ENCODE peak calls at places on chromosome 3, in six cellular contexts. One of them, this sample, is unnamed.

GRCh38 chr3:31567036-31567435 is 34.3 kb downstream of the STT3B start:
- DNase-seq in endodermal cell: peak
- DNase-seq in A549: no peak
- DNase-seq in astrocyte of the spinal cord: no peak
- DNase-seq in pancreas: no peak
- DNase-seq in BJ: no peak
- DNase-seq in this sample: no peak

GRCh38 chr3:68007621-68008226 is 353.3 kb upstream of the SUCLG2 start:
- DNase-seq in endodermal cell: peak
- DNase-seq in A549: no peak
- DNase-seq in astrocyte of the spinal cord: no peak
- DNase-seq in pancreas: peak
- DNase-seq in BJ: no peak
- DNase-seq in this sample: no peak

GRCh38 chr3:128012050-128012449 is 40.2 kb upstream of the SEC61A1 start:
- DNase-seq in endodermal cell: no peak
- DNase-seq in A549: no peak
- DNase-seq in astrocyte of the spinal cord: no peak
- DNase-seq in pancreas: no peak
- DNase-seq in BJ: no peak
- DNase-seq in this sample: no peak

GRCh38 chr3:10198761-10199688 is 34.3 kb downstream of the IRAK2 start:
- DNase-seq in endodermal cell: no peak
- DNase-seq in A549: peak
- DNase-seq in astrocyte of the spinal cord: peak
- DNase-seq in pancreas: no peak
- DNase-seq in BJ: no peak
- DNase-seq in this sample: peak

GRCh38 chr3:110542552-110543164 is 529.0 kb upstream of the NECTIN3 start:
- DNase-seq in endodermal cell: no peak
- DNase-seq in A549: no peak
- DNase-seq in astrocyte of the spinal cord: no peak
- DNase-seq in pancreas: no peak
- DNase-seq in BJ: no peak
- DNase-seq in this sample: no peak

GRCh38 chr3:104102386-104102785 is 1264.3 kb upstream of the ALCAM start:
- DNase-seq in endodermal cell: peak
- DNase-seq in A549: peak
- DNase-seq in astrocyte of the spinal cord: peak
- DNase-seq in pancreas: peak
- DNase-seq in BJ: no peak
- DNase-seq in this sample: peak

GRCh38 chr3:61783993-61784718 is 222.8 kb downstream of the PTPRG start:
- DNase-seq in endodermal cell: peak
- DNase-seq in A549: no peak
- DNase-seq in astrocyte of the spinal cord: peak
- DNase-seq in pancreas: no peak
- DNase-seq in BJ: peak
- DNase-seq in this sample: no peak

GRCh38 chr3:43091481-43091880 is 14.4 kb downstream of the POMGNT2 start:
- DNase-seq in endodermal cell: no peak
- DNase-seq in A549: no peak
- DNase-seq in astrocyte of the spinal cord: no peak
- DNase-seq in pancreas: no peak
- DNase-seq in BJ: no peak
- DNase-seq in this sample: no peak

GRCh38 chr3:48180530-48181253 is 7.5 kb downstream of the CDC25A start:
- DNase-seq in endodermal cell: no peak
- DNase-seq in A549: no peak
- DNase-seq in astrocyte of the spinal cord: no peak
- DNase-seq in pancreas: no peak
- DNase-seq in BJ: no peak
- DNase-seq in this sample: no peak

GRCh38 chr3:65174713-65175112 is 486.9 kb upstream of the ADAMTS9 start:
- DNase-seq in endodermal cell: no peak
- DNase-seq in A549: no peak
- DNase-seq in astrocyte of the spinal cord: no peak
- DNase-seq in pancreas: no peak
- DNase-seq in BJ: no peak
- DNase-seq in this sample: no peak

GRCh38 chr3:133445111-133445510 is 45.3 kb downstream of the BFSP2 start:
- DNase-seq in endodermal cell: no peak
- DNase-seq in A549: no peak
- DNase-seq in astrocyte of the spinal cord: no peak
- DNase-seq in pancreas: no peak
- DNase-seq in BJ: no peak
- DNase-seq in this sample: no peak

GRCh38 chr3:167936010-167936409 is 159.7 kb downstream of the GOLIM4 start:
- DNase-seq in endodermal cell: no peak
- DNase-seq in A549: no peak
- DNase-seq in astrocyte of the spinal cord: no peak
- DNase-seq in pancreas: no peak
- DNase-seq in BJ: no peak
- DNase-seq in this sample: no peak

GRCh38 chr3:132840201-132840700 is 118.0 kb upstream of the NPHP3 start:
- DNase-seq in endodermal cell: no peak
- DNase-seq in A549: no peak
- DNase-seq in astrocyte of the spinal cord: no peak
- DNase-seq in pancreas: no peak
- DNase-seq in BJ: no peak
- DNase-seq in this sample: no peak

GRCh38 chr3:9064853-9065252 is 101.6 kb upstream of the RAD18 start:
- DNase-seq in endodermal cell: no peak
- DNase-seq in A549: no peak
- DNase-seq in astrocyte of the spinal cord: no peak
- DNase-seq in pancreas: no peak
- DNase-seq in BJ: no peak
- DNase-seq in this sample: no peak

GRCh38 chr3:11300970-11301369 is 28.8 kb downstream of the ATG7 start:
- DNase-seq in endodermal cell: no peak
- DNase-seq in A549: no peak
- DNase-seq in astrocyte of the spinal cord: peak
- DNase-seq in pancreas: no peak
- DNase-seq in BJ: no peak
- DNase-seq in this sample: peak

GRCh38 chr3:167451282-167451681 is 22.6 kb downstream of the SERPINI2 start:
- DNase-seq in endodermal cell: no peak
- DNase-seq in A549: no peak
- DNase-seq in astrocyte of the spinal cord: no peak
- DNase-seq in pancreas: no peak
- DNase-seq in BJ: no peak
- DNase-seq in this sample: no peak

GRCh38 chr3:152199069-152199838 is 69.5 kb upstream of the MBNL1 start:
- DNase-seq in endodermal cell: no peak
- DNase-seq in A549: no peak
- DNase-seq in astrocyte of the spinal cord: no peak
- DNase-seq in pancreas: no peak
- DNase-seq in BJ: no peak
- DNase-seq in this sample: no peak

GRCh38 chr3:170482199-170482598 is 63.5 kb downstream of the CLDN11 start:
- DNase-seq in endodermal cell: no peak
- DNase-seq in A549: no peak
- DNase-seq in astrocyte of the spinal cord: no peak
- DNase-seq in pancreas: no peak
- DNase-seq in BJ: no peak
- DNase-seq in this sample: no peak

GRCh38 chr3:45988804-45989203 is 6.8 kb downstream of the FYCO1 start:
- DNase-seq in endodermal cell: no peak
- DNase-seq in A549: no peak
- DNase-seq in astrocyte of the spinal cord: peak
- DNase-seq in pancreas: no peak
- DNase-seq in BJ: peak
- DNase-seq in this sample: no peak

GRCh38 chr3:31941230-31941632 is 39.8 kb downstream of the OSBPL10 start:
- DNase-seq in endodermal cell: no peak
- DNase-seq in A549: no peak
- DNase-seq in astrocyte of the spinal cord: peak
- DNase-seq in pancreas: no peak
- DNase-seq in BJ: no peak
- DNase-seq in this sample: no peak

GRCh38 chr3:107216711-107217110 is 160.5 kb upstream of the CCDC54 start:
- DNase-seq in endodermal cell: no peak
- DNase-seq in A549: no peak
- DNase-seq in astrocyte of the spinal cord: peak
- DNase-seq in pancreas: no peak
- DNase-seq in BJ: peak
- DNase-seq in this sample: no peak

GRCh38 chr3:66302288-66302687 is 81.5 kb downstream of the SLC25A26 start:
- DNase-seq in endodermal cell: no peak
- DNase-seq in A549: no peak
- DNase-seq in astrocyte of the spinal cord: no peak
- DNase-seq in pancreas: no peak
- DNase-seq in BJ: no peak
- DNase-seq in this sample: no peak

GRCh38 chr3:116384717-116385116 is 60.6 kb downstream of the LSAMP start:
- DNase-seq in endodermal cell: no peak
- DNase-seq in A549: no peak
- DNase-seq in astrocyte of the spinal cord: no peak
- DNase-seq in pancreas: no peak
- DNase-seq in BJ: no peak
- DNase-seq in this sample: no peak

GRCh38 chr3:157279237-157279636 is 119.3 kb upstream of the CCNL1 start:
- DNase-seq in endodermal cell: no peak
- DNase-seq in A549: no peak
- DNase-seq in astrocyte of the spinal cord: no peak
- DNase-seq in pancreas: no peak
- DNase-seq in BJ: no peak
- DNase-seq in this sample: no peak

DNA sequence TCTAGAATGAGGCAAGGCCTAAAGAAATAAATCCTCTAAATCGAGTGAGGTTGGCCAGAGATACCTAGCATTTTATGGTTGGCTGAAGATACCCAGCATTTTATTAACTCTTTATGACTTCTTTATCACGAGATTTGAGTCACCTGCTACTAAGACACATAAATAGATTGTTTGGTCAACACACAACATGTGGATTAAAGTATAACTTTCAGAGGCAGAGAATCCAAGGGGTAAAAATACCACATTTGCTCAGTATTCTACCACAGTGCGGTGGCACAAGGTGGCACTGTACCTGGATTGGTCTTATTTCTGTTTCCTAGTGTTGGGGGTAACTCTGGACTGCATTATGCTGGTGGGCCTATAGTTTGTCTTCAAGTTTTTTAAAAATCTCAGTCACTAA is 27.0 kb upstream of the VILL start:
- DNase-seq in endodermal cell: no peak
- DNase-seq in A549: no peak
- DNase-seq in astrocyte of the spinal cord: no peak
- DNase-seq in pancreas: no peak
- DNase-seq in BJ: no peak
- DNase-seq in this sample: no peak
- TF ChIP-seq CTCF in endodermal cell: no peak
- TF ChIP-seq CTCF in A549: no peak
- TF ChIP-seq CTCF in astrocyte of the spinal cord: no peak
- TF ChIP-seq CTCF in pancreas: no peak
- TF ChIP-seq CTCF in BJ: no peak
- TF ChIP-seq CTCF in this sample: no peak

GRCh38 chr3:129015388-129016105 is 14.4 kb downstream of the EFCC1 start:
- DNase-seq in endodermal cell: no peak
- DNase-seq in A549: no peak
- DNase-seq in astrocyte of the spinal cord: no peak
- DNase-seq in pancreas: no peak
- DNase-seq in BJ: no peak
- DNase-seq in this sample: no peak

GRCh38 chr3:129017531-129017899 is 16.4 kb downstream of the EFCC1 start:
- DNase-seq in endodermal cell: no peak
- DNase-seq in A549: no peak
- DNase-seq in astrocyte of the spinal cord: no peak
- DNase-seq in pancreas: no peak
- DNase-seq in BJ: no peak
- DNase-seq in this sample: no peak

GRCh38 chr3:129016725-129017530 is 15.8 kb downstream of the EFCC1 start:
- DNase-seq in endodermal cell: no peak
- DNase-seq in A549: no peak
- DNase-seq in astrocyte of the spinal cord: no peak
- DNase-seq in pancreas: no peak
- DNase-seq in BJ: no peak
- DNase-seq in this sample: no peak

GRCh38 chr3:129014793-129015345 is 13.8 kb downstream of the EFCC1 start:
- DNase-seq in endodermal cell: no peak
- DNase-seq in A549: no peak
- DNase-seq in astrocyte of the spinal cord: no peak
- DNase-seq in pancreas: no peak
- DNase-seq in BJ: no peak
- DNase-seq in this sample: no peak

DNA sequence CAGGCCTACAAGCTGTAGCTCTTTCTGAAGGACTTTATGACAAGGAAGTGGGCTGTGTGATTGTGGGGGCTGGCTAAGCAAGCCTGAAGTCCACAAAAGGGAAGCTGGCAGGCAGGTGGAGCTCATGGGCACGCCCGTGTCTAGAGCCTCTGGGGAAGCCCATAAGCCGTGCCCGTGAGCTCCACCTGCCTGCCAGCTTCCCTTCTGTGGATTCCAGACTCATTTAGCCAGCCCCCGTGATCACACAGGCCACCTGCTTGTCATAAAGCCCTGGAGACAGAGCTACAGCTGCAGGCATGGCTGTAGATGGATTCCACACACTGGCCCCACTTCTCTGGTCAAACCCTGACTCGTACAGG is 15.2 kb downstream of the EFCC1 start:
- DNase-seq in endodermal cell: no peak
- DNase-seq in A549: no peak
- DNase-seq in astrocyte of the spinal cord: no peak
- DNase-seq in pancreas: no peak
- DNase-seq in BJ: no peak
- DNase-seq in this sample: no peak
- TF ChIP-seq CTCF in endodermal cell: no peak
- TF ChIP-seq CTCF in A549: no peak
- TF ChIP-seq CTCF in astrocyte of the spinal cord: no peak
- TF ChIP-seq CTCF in pancreas: no peak
- TF ChIP-seq CTCF in BJ: no peak
- TF ChIP-seq CTCF in this sample: no peak

GRCh38 chr3:111577798-111578685 is 17.1 kb downstream of the ZBED2 start:
- DNase-seq in endodermal cell: no peak
- DNase-seq in A549: peak
- DNase-seq in astrocyte of the spinal cord: peak
- DNase-seq in pancreas: no peak
- DNase-seq in BJ: peak
- DNase-seq in this sample: peak
- TF ChIP-seq CTCF in endodermal cell: peak
- TF ChIP-seq CTCF in A549: peak
- TF ChIP-seq CTCF in astrocyte of the spinal cord: peak
- TF ChIP-seq CTCF in pancreas: no peak
- TF ChIP-seq CTCF in BJ: peak
- TF ChIP-seq CTCF in this sample: peak

DNA sequence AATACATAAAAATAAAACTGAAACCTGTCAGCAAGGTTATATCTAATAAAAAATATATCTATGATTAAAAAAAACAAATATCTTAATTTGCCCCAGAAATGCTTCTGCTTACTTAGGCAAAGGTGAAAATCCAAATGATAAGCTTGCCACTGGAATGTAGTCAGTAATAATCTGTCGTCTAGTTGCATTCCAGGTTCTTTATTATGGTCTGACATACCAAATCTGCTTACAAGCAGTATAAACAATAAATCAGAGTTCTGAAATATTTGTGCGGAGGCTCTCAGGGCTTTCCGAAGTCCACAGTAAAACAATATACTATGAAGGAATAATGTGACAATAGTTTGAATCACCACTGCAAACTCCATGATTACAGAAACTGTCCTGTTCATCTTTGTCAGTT is 1133.5 kb downstream of the ROBO1 start:
- DNase-seq in endodermal cell: no peak
- DNase-seq in A549: no peak
- DNase-seq in astrocyte of the spinal cord: no peak
- DNase-seq in pancreas: no peak
- DNase-seq in BJ: no peak
- DNase-seq in this sample: no peak
- TF ChIP-seq CTCF in endodermal cell: no peak
- TF ChIP-seq CTCF in A549: no peak
- TF ChIP-seq CTCF in astrocyte of the spinal cord: no peak
- TF ChIP-seq CTCF in pancreas: no peak
- TF ChIP-seq CTCF in BJ: no peak
- TF ChIP-seq CTCF in this sample: no peak

This sample was measured in GM13977.